ENCODE peak calls at places on chromosomes 2 and 18, in six cellular contexts. R is CD4-positive, CD25-positive, alpha-beta regulatory T cell; B is keratinocyte; O is adrenal gland; X is Karpas-422; L is lower lobe of right lung. H is an unnamed sample.
A peak's percentile ranks its signal among the peaks of the same experiment; 100 is the strongest.

GRCh38 chr18:67217551-67218166 is 298.9 kb downstream of the DSEL start:
- DNase-seq in R (peak; percentile 7), B (peak; percentile 38), O (peak; percentile 45), X (peak; percentile 83), L (no peak), H (no peak)

GRCh38 chr2:219249203-219249980 is 3.7 kb upstream of the TUBA4B start:
- DNase-seq in R (peak; percentile 23), B (peak; percentile 81), O (peak; percentile 77), X (peak; percentile 56), L (peak; percentile 88), H (peak; percentile 72)

GRCh38 chr2:54767921-54768320 is 44.5 kb downstream of the EML6 start:
- DNase-seq in R (no peak), B (peak; percentile 59), O (no peak), X (peak; percentile 76), L (no peak), H (no peak)

GRCh38 chr2:46878886-46879285 is 36.7 kb downstream of the MCFD2 start:
- DNase-seq in R (no peak), B (no peak), O (peak; percentile 54), X (no peak), L (no peak), H (peak; percentile 78)

GRCh38 chr2:33873206-33873605 is 274.1 kb upstream of the FAM98A start:
- DNase-seq in R (no peak), B (no peak), O (no peak), X (peak; percentile 6), L (no peak), H (no peak)

GRCh38 chr2:213152065-213152794 is 818 bp upstream of the IKZF2 start:
- DNase-seq in R (no peak), B (no peak), O (peak; percentile 71), X (peak; percentile 47), L (peak; percentile 75), H (peak; percentile 71)

GRCh38 chr2:191165190-191165643 is 14.4 kb upstream of the STAT4 start:
- DNase-seq in R (no peak), B (no peak), O (no peak), X (peak; percentile 72), L (no peak), H (no peak)

GRCh38 chr2:20169796-20170467 is 55.0 kb downstream of the SDC1 start:
- DNase-seq in R (no peak), B (no peak), O (no peak), X (no peak), L (peak; percentile 55), H (no peak)

GRCh38 chr2:226849349-226849748 is 13.5 kb downstream of the RHBDD1 start:
- DNase-seq in R (no peak), B (no peak), O (no peak), X (no peak), L (no peak), H (no peak)

GRCh38 chr2:226414313-226414712 is 385.3 kb downstream of the IRS1 start:
- DNase-seq in R (no peak), B (no peak), O (no peak), X (no peak), L (no peak), H (no peak)

GRCh38 chr18:40469851-40470250 is 1485.2 kb upstream of the PIK3C3 start:
- DNase-seq in R (no peak), B (no peak), O (no peak), X (no peak), L (no peak), H (no peak)

GRCh38 chr2:189951791-189952535 is 110.6 kb downstream of the MSTN start:
- DNase-seq in R (no peak), B (no peak), O (no peak), X (no peak), L (no peak), H (no peak)

GRCh38 chr2:222751821-222752719 is 80.6 kb downstream of the MOGAT1 start:
- DNase-seq in R (no peak), B (no peak), O (no peak), X (no peak), L (no peak), H (no peak)

GRCh38 chr2:226030369-226031077 is 631.0 kb downstream of the NYAP2 start:
- DNase-seq in R (no peak), B (no peak), O (no peak), X (no peak), L (peak; percentile 42), H (no peak)

GRCh38 chr2:2229898-2230817 is 100.9 kb downstream of the MYT1L start:
- DNase-seq in R (no peak), B (no peak), O (no peak), X (no peak), L (no peak), H (peak; percentile 30)

GRCh38 chr2:153232474-153232873 is 246.1 kb downstream of the RPRM start:
- DNase-seq in R (no peak), B (no peak), O (no peak), X (no peak), L (no peak), H (no peak)

GRCh38 chr2:81692566-81692965 is 1388.0 kb upstream of the LRRTM1 start:
- DNase-seq in R (no peak), B (no peak), O (no peak), X (no peak), L (no peak), H (no peak)

GRCh38 chr2:232974431-232974830 is 38.6 kb downstream of the NGEF start:
- DNase-seq in R (no peak), B (no peak), O (no peak), X (no peak), L (no peak), H (no peak)

GRCh38 chr2:74261204-74261864 is 62.9 kb downstream of the MTHFD2 start:
- DNase-seq in R (no peak), B (no peak), O (no peak), X (no peak), L (no peak), H (peak; percentile 33)

GRCh38 chr2:109029444-109030193 is 40.6 kb upstream of the EDAR start:
- DNase-seq in R (no peak), B (no peak), O (no peak), X (no peak), L (no peak), H (no peak)

GRCh38 chr2:121650554-121650930 is 1.3 kb upstream of the CLASP1 start:
- DNase-seq in R (no peak), B (no peak), O (no peak), X (peak; percentile 90), L (no peak), H (no peak)

GRCh38 chr2:121649652-121650553 is 641 bp upstream of the CLASP1 start:
- DNase-seq in R (peak; percentile 70), B (peak; percentile 50), O (peak; percentile 89), X (peak; percentile 94), L (peak; percentile 92), H (peak; percentile 88)

GRCh38 chr2:121648206-121648605 is 1.1 kb downstream of the CLASP1 start:
- DNase-seq in R (no peak), B (no peak), O (no peak), X (peak; percentile 63), L (no peak), H (no peak)

GRCh38 chr2:121648611-121649401 is 456 bp downstream of the CLASP1 start:
- DNase-seq in R (peak; percentile 29), B (no peak), O (peak; percentile 48), X (peak; percentile 78), L (peak; percentile 74), H (peak; percentile 39)

DNA sequence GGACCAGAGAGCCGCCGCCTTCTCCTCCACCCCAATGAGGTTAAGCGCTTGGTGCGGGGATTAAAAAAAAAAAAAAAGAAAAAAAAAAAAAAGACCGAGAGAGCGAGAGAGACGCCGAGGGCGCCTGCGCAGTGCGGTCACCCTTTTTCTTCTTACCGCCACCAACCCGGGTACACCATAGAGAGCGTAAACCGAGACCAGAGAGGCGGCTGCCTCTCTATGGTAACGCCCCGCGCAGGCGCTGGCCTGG is at the start of gene CLASP1:
- DNase-seq in R (peak; percentile 93), B (peak; percentile 77), O (peak; percentile 98), X (peak; percentile 99), L (peak; percentile 98), H (peak; percentile 96)
- H3K4me1 ChIP-seq in R (peaks cover 43% of the 10 kb centered on the region), B (peaks cover 19% of the 10 kb centered on the region), O (peaks cover 54% of the 10 kb centered on the region), X (peaks cover 44% of the 10 kb centered on the region), L (peaks cover 46% of the 10 kb centered on the region), H (peaks cover 85% of the 10 kb centered on the region)

GRCh38 chr2:10647886-10648605 is 41.7 kb downstream of the NOL10 start:
- DNase-seq in R (no peak), B (no peak), O (no peak), X (no peak), L (no peak), H (no peak)
- H3K36me3 ChIP-seq in R (peaks cover 47% of the 10 kb centered on the region), B (peaks cover 19% of the 10 kb centered on the region), O (no peaks in the 10 kb centered on the region), X (peaks cover 27% of the 10 kb centered on the region), L (peaks cover 81% of the 10 kb centered on the region), H (peaks cover 54% of the 10 kb centered on the region)

GRCh38 chr2:235045973-235046343 is 94.1 kb downstream of the SH3BP4 start:
- DNase-seq in R (no peak), B (no peak), O (no peak), X (no peak), L (no peak), H (no peak)

GRCh38 chr2:235046561-235046960 is 94.7 kb downstream of the SH3BP4 start:
- DNase-seq in R (no peak), B (no peak), O (no peak), X (no peak), L (no peak), H (no peak)

GRCh38 chr2:235044501-235045271 is 92.9 kb downstream of the SH3BP4 start:
- DNase-seq in R (no peak), B (no peak), O (no peak), X (no peak), L (no peak), H (no peak)

GRCh38 chr2:235043762-235044500 is 92.1 kb downstream of the SH3BP4 start:
- DNase-seq in R (no peak), B (no peak), O (peak; percentile 28), X (no peak), L (peak; percentile 81), H (no peak)

DNA sequence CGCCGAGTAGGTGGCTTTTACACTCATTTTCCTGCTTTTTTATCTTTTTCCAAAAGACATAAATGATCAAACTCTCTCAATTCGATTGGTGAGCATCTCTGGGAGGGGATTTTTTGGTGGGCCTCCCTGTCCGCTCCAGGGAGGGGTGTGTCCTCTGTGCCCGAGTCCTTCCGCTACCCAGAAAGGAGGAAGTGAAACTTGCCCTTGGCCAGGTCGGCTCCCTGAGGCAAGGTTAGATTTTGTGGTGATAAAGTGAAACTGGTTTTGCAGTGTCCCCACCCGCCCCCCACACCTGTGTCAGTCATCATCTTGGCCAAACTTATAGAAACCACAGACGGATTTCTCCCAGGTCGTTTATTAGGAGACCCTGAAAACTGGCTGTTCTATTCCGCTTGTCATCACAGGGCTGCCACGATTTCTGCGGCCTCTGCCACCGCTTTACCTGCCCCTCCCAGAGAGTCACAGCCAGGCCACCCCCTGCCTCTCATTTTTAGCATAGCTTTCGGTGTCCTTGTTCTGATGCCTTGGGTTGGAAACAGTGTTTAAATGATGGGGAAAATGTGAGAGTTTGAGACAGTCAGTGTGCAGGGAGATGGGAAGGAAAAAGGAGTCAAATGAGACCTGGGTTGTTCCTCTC is 93.6 kb downstream of the SH3BP4 start:
- DNase-seq in R (no peak), B (no peak), O (no peak), X (peak; percentile 52), L (no peak), H (no peak)
- H3K27ac ChIP-seq in R (no peak overlapping the region), B (no peak overlapping the region), O (no peak overlapping the region), X (no peak overlapping the region), L (no peak overlapping the region), H (no peak overlapping the region)

GRCh38 chr2:207156451-207157161 is 9.1 kb downstream of the KLF7 start:
- DNase-seq in R (no peak), B (no peak), O (no peak), X (no peak), L (no peak), H (no peak)
- H3K4me1 ChIP-seq in R (peaks cover 49% of the 10 kb centered on the region), B (peaks cover 18% of the 10 kb centered on the region), O (peaks cover 97% of the 10 kb centered on the region), X (peaks cover 13% of the 10 kb centered on the region), L (peaks cover 95% of the 10 kb centered on the region), H (peaks cover 100% of the 10 kb centered on the region)

H was measured in left ventricle myocardium inferior.